ENCODE peak calls at places on chromosomes 6 and 20, in ten cellular contexts. A, M, O, E, U, Y, B, C, K and I are unnamed samples.
A peak's percentile ranks its signal among the peaks of the same experiment; 100 is the strongest.

GRCh38 chr20:45592574-45593189 is 13.6 kb upstream of the WFDC8 start:
- DNase-seq in B (no peak), A (peak; percentile 17), C (peak; percentile 90), K (peak; percentile 85), U (no peak), Y (peak; percentile 46), E (peak; percentile 82), O (no peak), M (no peak), I (no peak)

GRCh38 chr6:73309534-73309783 is 44.6 kb downstream of the DPPA5 start:
- DNase-seq in C (no peak), M (no peak), E (no peak), Y (no peak), O (no peak), A (no peak), K (no peak), B (no peak), U (no peak), I (no peak)

GRCh38 chr6:135087803-135088202 is 33.2 kb upstream of the HBS1L start:
- DNase-seq in B (no peak), Y (no peak), U (no peak), O (no peak), E (no peak), M (no peak), K (no peak), A (no peak), C (no peak), I (no peak)

GRCh38 chr6:29757282-29757681 is 34.0 kb downstream of the HLA-F start:
- DNase-seq in B (no peak), U (no peak), O (no peak), A (no peak), E (no peak), K (peak; percentile 37), Y (no peak), C (no peak), M (no peak), I (no peak)

GRCh38 chr6:113377362-113377942 is 479.7 kb upstream of the MARCKS start:
- DNase-seq in U (no peak), A (no peak), B (peak; percentile 37), C (no peak), M (no peak), K (no peak), Y (no peak), E (no peak), O (no peak), I (no peak)

GRCh38 chr6:105051941-105052471 is 95.1 kb downstream of the LIN28B start:
- DNase-seq in U (no peak), Y (peak; percentile 14), O (no peak), B (no peak), A (no peak), K (no peak), M (no peak), E (no peak), C (no peak), I (no peak)

GRCh38 chr6:33577106-33577535 is 3.0 kb downstream of the BAK1 start:
- DNase-seq in E (no peak), A (no peak), B (no peak), C (peak; percentile 43), M (peak; percentile 93), K (no peak), Y (no peak), U (no peak), O (peak; percentile 68), I (no peak)

GRCh38 chr6:90078513-90079289 is 184.4 kb downstream of the GJA10 start:
- DNase-seq in C (no peak), E (no peak), U (no peak), B (no peak), O (no peak), M (no peak), A (no peak), K (peak; percentile 27), Y (peak; percentile 74), I (no peak)

GRCh38 chr6:17932362-17932852 is 55.0 kb downstream of the KIF13A start:
- DNase-seq in Y (peak; percentile 96), O (peak; percentile 49), E (no peak), A (peak; percentile 83), M (no peak), K (no peak), U (no peak), B (no peak), C (no peak), I (peak; percentile 85)

GRCh38 chr6:132962936-132963579 is 148.7 kb downstream of the RPS12 start:
- DNase-seq in Y (peak; percentile 72), C (peak; percentile 80), K (peak; percentile 93), E (peak; percentile 69), U (no peak), M (no peak), O (peak; percentile 46), B (no peak), A (peak; percentile 76), I (no peak)

GRCh38 chr20:51446656-51447055 is 95.9 kb downstream of the NFATC2 start:
- DNase-seq in A (peak; percentile 78), O (peak; percentile 40), U (no peak), E (no peak), C (peak; percentile 94), K (no peak), Y (peak; percentile 60), M (peak; percentile 95), B (no peak), I (peak; percentile 28)

GRCh38 chr20:34829191-34829590 is 3.7 kb upstream of the NCOA6 start:
- DNase-seq in O (no peak), Y (no peak), K (peak; percentile 60), B (no peak), C (no peak), A (no peak), M (no peak), U (peak; percentile 37), E (no peak), I (no peak)

DNA sequence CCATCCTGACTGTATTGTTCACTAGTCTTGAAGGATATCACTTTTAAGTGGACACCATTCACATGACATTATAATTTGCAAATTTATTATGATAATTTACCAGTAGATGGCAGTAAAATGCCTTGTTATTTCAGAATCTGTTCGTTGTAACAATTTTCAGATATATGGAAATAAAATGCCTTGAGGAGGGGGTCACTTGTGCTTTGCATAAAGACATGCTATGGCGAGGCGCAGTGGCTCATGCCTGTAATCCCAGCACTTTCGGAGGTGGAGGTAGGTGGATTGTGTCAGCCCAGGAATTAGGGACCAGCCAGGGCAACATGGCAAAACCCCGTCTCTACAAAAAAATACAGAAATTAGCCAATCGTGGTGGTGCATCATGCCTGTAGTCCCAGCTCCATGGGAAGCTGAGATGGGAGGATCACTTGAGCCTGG is 9.0 kb upstream of the NCOA6 start:
- DNase-seq in Y (peak; percentile 55), K (peak; percentile 53), A (peak; percentile 60), C (peak; percentile 86), O (no peak), U (no peak), E (peak; percentile 58), B (no peak), M (no peak), I (no peak)
- TF ChIP-seq CTCF in Y (peak; percentile 15), K (peak; percentile 39), A (no peak), C (peak; percentile 72), O (peak; percentile 49), U (peak; percentile 52), E (peak; percentile 49), B (no peak), M (peak; percentile 96), I (no peak)

DNA sequence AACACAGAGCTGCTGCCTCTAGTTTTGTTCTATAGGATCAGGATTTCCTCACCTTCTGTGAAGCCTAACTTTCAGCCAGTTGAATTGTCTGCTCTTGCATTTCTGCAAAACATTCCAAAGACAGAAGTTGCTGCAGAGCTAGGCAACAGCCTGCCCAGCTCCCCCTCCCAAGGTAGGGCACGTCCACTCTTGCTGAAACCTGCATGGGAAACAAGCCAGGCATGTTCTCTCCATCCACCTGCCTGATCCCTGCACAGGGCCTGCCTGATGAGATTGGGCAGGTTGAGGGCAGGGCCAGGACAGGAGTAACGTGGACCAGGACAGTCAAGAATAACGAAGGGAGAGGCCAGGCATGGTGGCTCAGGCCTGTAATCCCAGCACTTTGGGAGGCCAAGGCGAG is 58.9 kb upstream of the NAA20 start:
- DNase-seq in A (no peak), K (no peak), B (no peak), M (no peak), C (no peak), E (no peak), O (no peak), U (no peak), Y (no peak), I (no peak)
- H3K36me3 ChIP-seq in A (no peaks in the 10 kb centered on the region), K (no peaks in the 10 kb centered on the region), B (no peaks in the 10 kb centered on the region), M (peaks cover 6% of the 10 kb centered on the region), C (peaks cover 8% of the 10 kb centered on the region), E (no peaks in the 10 kb centered on the region), O (peaks cover 76% of the 10 kb centered on the region), U (peaks cover 90% of the 10 kb centered on the region), Y (peaks cover 23% of the 10 kb centered on the region), I (peaks cover 18% of the 10 kb centered on the region)

DNA sequence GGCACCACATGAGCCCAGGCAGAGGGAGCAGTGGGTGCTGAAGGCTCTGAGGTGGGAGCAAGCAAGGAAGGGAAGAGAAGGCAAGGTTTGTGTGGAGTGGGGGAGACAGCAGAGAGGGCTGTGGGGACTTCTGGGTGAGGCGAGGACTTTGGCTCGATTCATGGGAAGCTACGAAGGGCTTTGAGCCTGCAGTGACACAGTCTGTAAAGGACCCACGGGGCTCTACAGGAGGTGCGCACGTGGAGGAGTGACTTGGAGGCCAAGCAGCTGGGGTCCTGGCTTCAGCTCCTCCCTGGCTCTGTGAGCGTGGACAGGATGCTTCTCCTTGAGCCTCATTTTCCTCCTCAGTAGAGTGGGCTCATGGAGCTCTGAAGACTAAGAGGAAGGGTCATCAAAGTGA is 29.2 kb upstream of the CSNK2A1 start:
- DNase-seq in E (no peak), A (no peak), B (no peak), U (no peak), M (no peak), Y (no peak), K (no peak), O (no peak), C (no peak), I (no peak)
- TF ChIP-seq CTCF in E (no peak), A (no peak), B (no peak), U (no peak), M (no peak), Y (no peak), K (no peak), O (no peak), C (no peak), I (no peak)

GRCh38 chr6:7184502-7184901 is 76.7 kb downstream of the RREB1 start:
- DNase-seq in U (no peak), C (peak; percentile 23), K (no peak), E (no peak), A (no peak), B (no peak), O (no peak), Y (no peak), M (no peak), I (no peak)

GRCh38 chr6:7185561-7185960 is 77.8 kb downstream of the RREB1 start:
- DNase-seq in C (no peak), M (no peak), B (no peak), O (no peak), Y (no peak), U (no peak), A (no peak), K (no peak), E (peak; percentile 24), I (no peak)

GRCh38 chr6:7188492-7188891 is 80.7 kb downstream of the RREB1 start:
- DNase-seq in A (no peak), B (peak; percentile 57), E (peak; percentile 90), M (no peak), U (no peak), K (no peak), O (no peak), C (no peak), Y (no peak), I (no peak)

GRCh38 chr6:7178280-7178679 is 70.5 kb downstream of the RREB1 start:
- DNase-seq in E (no peak), M (no peak), Y (no peak), A (no peak), B (no peak), O (no peak), U (no peak), C (no peak), K (no peak), I (no peak)

GRCh38 chr6:7183707-7184106 is 75.9 kb downstream of the RREB1 start:
- DNase-seq in O (no peak), E (no peak), A (no peak), Y (no peak), K (no peak), U (no peak), M (no peak), B (no peak), C (no peak), I (no peak)
- H3K36me3 ChIP-seq in O (peaks cover 70% of the 10 kb centered on the region), E (no peaks in the 10 kb centered on the region), A (peaks cover 10% of the 10 kb centered on the region), Y (peaks cover 35% of the 10 kb centered on the region), K (peaks cover 4% of the 10 kb centered on the region), U (peaks cover 84% of the 10 kb centered on the region), M (peaks cover 88% of the 10 kb centered on the region), B (peaks cover 28% of the 10 kb centered on the region), C (peaks cover 70% of the 10 kb centered on the region), I (peaks cover 22% of the 10 kb centered on the region)